ENCODE peak calls at places on chromosomes 16 and 17, in ten cellular contexts. Z is substantia nigra; J is posterior cingulate gyrus; M is left cardiac atrium; K is stimulated activated CD4-positive, alpha-beta T cell treated with anti-CD3 and anti-CD28 coated beads, Interleukin-1b, Interleukin-23, amount 100 ng/mL, for 1 hour; O is Right ventricle myocardium superior; E is AG09309; G is HTR-8/SVneo; V is tibial nerve; C is K562. R is an unnamed sample.

GRCh38 chr16:2973081-2973480 is 3.9 kb downstream of the PAQR4 start:
- DNase-seq in C (no peak), M (no peak), G (no peak), J (peak; percentile 48), E (no peak), K (no peak), O (no peak), Z (no peak), V (no peak), R (no peak)

GRCh38 chr17:2137342-2138098 is 82.6 kb downstream of the HIC1 start:
- DNase-seq in Z (no peak), C (peak; percentile 62), G (peak; percentile 67), J (no peak), O (no peak), M (no peak), V (no peak), E (peak; percentile 32), K (no peak), R (no peak)

GRCh38 chr17:28749516-28750177 is 5.8 kb downstream of the TRAF4 start:
- DNase-seq in E (no peak), C (no peak), K (no peak), G (no peak), Z (no peak), M (no peak), V (no peak), O (peak; percentile 30), J (no peak), R (no peak)

GRCh38 chr17:68457168-68457538 is at the start of gene WIPI1:
- DNase-seq in G (no peak), V (peak; percentile 26), J (no peak), K (no peak), E (no peak), C (no peak), Z (peak; percentile 83), M (no peak), O (no peak), R (no peak)

GRCh38 chr17:77354721-77355455 is 214.1 kb downstream of the SEC14L1 start:
- DNase-seq in C (no peak), G (no peak), O (peak; percentile 87), V (peak; percentile 27), K (no peak), Z (no peak), E (peak; percentile 97), J (no peak), M (peak; percentile 84), R (no peak)

GRCh38 chr16:57757326-57757786 is 21.8 kb downstream of the KATNB1 start:
- DNase-seq in M (peak; percentile 91), C (peak; percentile 90), Z (peak; percentile 51), V (peak; percentile 84), O (peak; percentile 94), J (peak; percentile 92), E (peak; percentile 33), G (peak; percentile 96), K (peak; percentile 72), R (peak; percentile 91)

GRCh38 chr16:81583893-81584705 is 139.5 kb downstream of the CMIP start:
- DNase-seq in V (no peak), E (no peak), Z (no peak), G (no peak), O (no peak), M (no peak), K (no peak), J (no peak), C (no peak), R (peak; percentile 24)

GRCh38 chr17:63700528-63701441 is 860 bp upstream of the LIMD2 start:
- DNase-seq in O (peak; percentile 86), Z (no peak), C (no peak), V (no peak), E (no peak), J (peak; percentile 45), K (peak; percentile 15), G (no peak), M (peak; percentile 87), R (no peak)

GRCh38 chr17:79945591-79946255 is 89.9 kb downstream of the TBC1D16 start:
- DNase-seq in O (peak; percentile 20), J (no peak), Z (no peak), C (no peak), K (no peak), E (no peak), V (no peak), G (no peak), M (no peak), R (no peak)

GRCh38 chr17:77607606-77608005 is 350.9 kb upstream of the TNRC6C start:
- DNase-seq in Z (no peak), E (no peak), J (no peak), K (no peak), C (no peak), V (no peak), O (no peak), G (no peak), M (no peak), R (no peak)

GRCh38 chr17:71313866-71314265 is 807.0 kb upstream of the SOX9 start:
- DNase-seq in Z (no peak), K (no peak), V (no peak), C (no peak), E (no peak), J (no peak), O (no peak), G (no peak), M (no peak), R (no peak)

GRCh38 chr17:49287481-49287880 is 56.9 kb upstream of the PHOSPHO1 start:
- DNase-seq in O (no peak), J (no peak), V (no peak), K (no peak), G (no peak), Z (no peak), C (no peak), E (no peak), M (no peak), R (no peak)

GRCh38 chr17:81480140-81480917 is 32.3 kb downstream of the ACTG1 start:
- DNase-seq in O (peak; percentile 70), C (peak; percentile 81), Z (no peak), M (peak; percentile 68), V (peak; percentile 36), J (no peak), G (peak; percentile 72), E (no peak), K (no peak), R (no peak)

GRCh38 chr16:4664538-4665418 is 28.6 kb upstream of the NUDT16L1 start:
- DNase-seq in Z (no peak), O (peak; percentile 70), G (no peak), C (no peak), M (no peak), K (peak; percentile 13), J (no peak), E (no peak), V (no peak), R (no peak)

GRCh38 chr16:9594047-9594446 is 502.6 kb downstream of the HAPSTR1 start:
- DNase-seq in C (no peak), Z (no peak), G (no peak), V (no peak), J (no peak), K (no peak), M (no peak), O (no peak), E (no peak), R (no peak)

GRCh38 chr17:27834571-27834970 is 34.2 kb upstream of the NOS2 start:
- DNase-seq in M (no peak), G (no peak), Z (no peak), O (no peak), E (no peak), K (no peak), C (no peak), J (no peak), V (no peak), R (no peak)

GRCh38 chr16:10210979-10211378 is 28.8 kb upstream of the GRIN2A start:
- DNase-seq in G (no peak), O (no peak), K (no peak), C (no peak), M (no peak), V (no peak), J (no peak), E (no peak), Z (no peak), R (no peak)

GRCh38 chr17:68511671-68512246 is 471 bp upstream of the PRKAR1A start:
- DNase-seq in O (peak; percentile 88), Z (peak; percentile 91), M (peak; percentile 82), K (peak; percentile 22), J (peak; percentile 80), C (peak; percentile 74), G (peak; percentile 91), E (no peak), V (peak; percentile 58), R (peak; percentile 51)

GRCh38 chr17:47860396-47860795 is 9.4 kb upstream of the SP6 start:
- DNase-seq in Z (no peak), O (no peak), J (no peak), M (no peak), G (no peak), E (no peak), K (no peak), V (no peak), C (no peak), R (no peak)

GRCh38 chr16:85393674-85394510 is 219.2 kb upstream of the GSE1 start:
- DNase-seq in C (peak; percentile 86), M (peak; percentile 73), G (no peak), Z (no peak), K (peak; percentile 29), O (peak; percentile 72), J (peak; percentile 60), V (peak; percentile 31), E (no peak), R (no peak)

GRCh38 chr17:12730931-12731521 is 58.3 kb upstream of the ARHGAP44 start:
- DNase-seq in J (no peak), C (peak; percentile 2), K (no peak), M (peak; percentile 85), G (peak; percentile 6), V (peak; percentile 19), O (peak; percentile 89), E (no peak), Z (no peak), R (no peak)

GRCh38 chr16:27270389-27270788 is 1.8 kb upstream of the NSMCE1 start:
- DNase-seq in K (no peak), M (no peak), G (no peak), O (no peak), C (no peak), Z (no peak), V (no peak), E (no peak), J (no peak), R (no peak)

GRCh38 chr17:50290074-50290702 is 15.9 kb downstream of the TMEM92 start:
- DNase-seq in G (peak; percentile 93), K (no peak), M (peak; percentile 84), J (no peak), V (peak; percentile 45), E (peak; percentile 99), C (peak; percentile 37), Z (no peak), O (peak; percentile 79), R (peak; percentile 70)

GRCh38 chr17:40264458-40265185 is 23.1 kb upstream of the CDC6 start:
- DNase-seq in C (no peak), K (no peak), O (no peak), Z (no peak), E (no peak), V (no peak), G (no peak), M (no peak), J (no peak), R (no peak)

GRCh38 chr16:27400751-27401620 is 988 bp upstream of the IL21R start:
- DNase-seq in M (no peak), Z (no peak), G (no peak), C (no peak), K (no peak), E (peak; percentile 31), J (no peak), V (no peak), O (no peak), R (no peak)

GRCh38 chr16:58448890-58449289 is 51.1 kb upstream of the NDRG4 start:
- DNase-seq in V (no peak), C (no peak), G (peak; percentile 53), E (no peak), Z (no peak), J (no peak), K (no peak), O (no peak), M (no peak), R (no peak)

GRCh38 chr17:78933959-78934568 is 8.9 kb upstream of the TIMP2 start:
- DNase-seq in O (peak; percentile 97), J (peak; percentile 74), M (peak; percentile 95), K (no peak), C (no peak), E (peak; percentile 94), Z (peak; percentile 52), G (peak; percentile 88), V (peak; percentile 92), R (peak; percentile 82)

GRCh38 chr17:44610331-44610730 is 45.9 kb upstream of the MEIOC start:
- DNase-seq in V (no peak), C (no peak), E (no peak), O (no peak), J (no peak), Z (no peak), M (no peak), G (no peak), K (no peak), R (no peak)

R was measured in PC-9.